ENCODE peak calls at places on chromosomes 3 and 15, in ten cellular contexts. One of them, this sample, is unnamed.

GRCh38 chr3:128935922-128936321 is 56.5 kb downstream of the ACAD9 start:
- DNase-seq in lower leg skin: peak; percentile 67
- DNase-seq in stomach: no peak
- DNase-seq in uterus: no peak
- DNase-seq in HepG2: no peak
- DNase-seq in adrenal gland: no peak
- DNase-seq in gastrocnemius medialis: no peak
- DNase-seq in Peyer's patch: peak; percentile 39
- DNase-seq in spleen: no peak
- DNase-seq in heart left ventricle: no peak
- DNase-seq in this sample: no peak

GRCh38 chr3:59425942-59426341 is 376.1 kb upstream of the CFAP20DC start:
- DNase-seq in stomach: no peak
- DNase-seq in Peyer's patch: no peak
- DNase-seq in heart left ventricle: no peak
- DNase-seq in gastrocnemius medialis: no peak
- DNase-seq in spleen: no peak
- DNase-seq in lower leg skin: no peak
- DNase-seq in adrenal gland: no peak
- DNase-seq in uterus: no peak
- DNase-seq in HepG2: no peak
- DNase-seq in this sample: no peak

GRCh38 chr3:16177962-16178627 is 3.6 kb downstream of the GALNT15 start:
- DNase-seq in uterus: peak; percentile 77
- DNase-seq in HepG2: peak; percentile 42
- DNase-seq in heart left ventricle: peak; percentile 78
- DNase-seq in gastrocnemius medialis: peak; percentile 77
- DNase-seq in stomach: peak; percentile 79
- DNase-seq in adrenal gland: peak; percentile 68
- DNase-seq in Peyer's patch: peak; percentile 81
- DNase-seq in spleen: peak; percentile 90
- DNase-seq in lower leg skin: peak; percentile 95
- DNase-seq in this sample: no peak

GRCh38 chr3:194030372-194030771 is 105.6 kb upstream of the HES1 start:
- DNase-seq in HepG2: peak; percentile 43
- DNase-seq in lower leg skin: no peak
- DNase-seq in spleen: no peak
- DNase-seq in adrenal gland: no peak
- DNase-seq in stomach: peak; percentile 74
- DNase-seq in gastrocnemius medialis: no peak
- DNase-seq in uterus: no peak
- DNase-seq in Peyer's patch: peak; percentile 68
- DNase-seq in heart left ventricle: no peak
- DNase-seq in this sample: no peak

GRCh38 chr15:85589873-85590272 is 204.9 kb downstream of the KLHL25 start:
- DNase-seq in gastrocnemius medialis: no peak
- DNase-seq in heart left ventricle: no peak
- DNase-seq in uterus: no peak
- DNase-seq in spleen: no peak
- DNase-seq in HepG2: peak; percentile 82
- DNase-seq in lower leg skin: no peak
- DNase-seq in Peyer's patch: no peak
- DNase-seq in stomach: no peak
- DNase-seq in adrenal gland: no peak
- DNase-seq in this sample: no peak

GRCh38 chr15:32790352-32790999 is 72.7 kb downstream of the GREM1 start:
- DNase-seq in gastrocnemius medialis: no peak
- DNase-seq in adrenal gland: no peak
- DNase-seq in stomach: no peak
- DNase-seq in uterus: no peak
- DNase-seq in HepG2: peak; percentile 24
- DNase-seq in heart left ventricle: no peak
- DNase-seq in spleen: no peak
- DNase-seq in lower leg skin: no peak
- DNase-seq in Peyer's patch: no peak
- DNase-seq in this sample: no peak

GRCh38 chr15:100520132-100520921 is 8.4 kb downstream of the CERS3 start:
- DNase-seq in stomach: no peak
- DNase-seq in spleen: no peak
- DNase-seq in gastrocnemius medialis: no peak
- DNase-seq in uterus: no peak
- DNase-seq in Peyer's patch: no peak
- DNase-seq in adrenal gland: no peak
- DNase-seq in lower leg skin: no peak
- DNase-seq in heart left ventricle: no peak
- DNase-seq in HepG2: no peak
- DNase-seq in this sample: no peak

GRCh38 chr3:100893590-100893989 is 99.6 kb downstream of the ABI3BP start:
- DNase-seq in Peyer's patch: no peak
- DNase-seq in stomach: no peak
- DNase-seq in heart left ventricle: no peak
- DNase-seq in gastrocnemius medialis: no peak
- DNase-seq in adrenal gland: no peak
- DNase-seq in spleen: no peak
- DNase-seq in lower leg skin: no peak
- DNase-seq in uterus: no peak
- DNase-seq in HepG2: peak; percentile 3
- DNase-seq in this sample: no peak

GRCh38 chr3:52839892-52840545 is 5.2 kb upstream of the MUSTN1 start:
- DNase-seq in Peyer's patch: no peak
- DNase-seq in lower leg skin: no peak
- DNase-seq in heart left ventricle: no peak
- DNase-seq in spleen: peak; percentile 49
- DNase-seq in stomach: no peak
- DNase-seq in HepG2: no peak
- DNase-seq in gastrocnemius medialis: no peak
- DNase-seq in adrenal gland: no peak
- DNase-seq in uterus: no peak
- DNase-seq in this sample: no peak

GRCh38 chr3:5264896-5265770 is 77.6 kb downstream of the EDEM1 start:
- DNase-seq in Peyer's patch: no peak
- DNase-seq in adrenal gland: no peak
- DNase-seq in gastrocnemius medialis: no peak
- DNase-seq in spleen: no peak
- DNase-seq in uterus: no peak
- DNase-seq in stomach: no peak
- DNase-seq in heart left ventricle: no peak
- DNase-seq in lower leg skin: no peak
- DNase-seq in HepG2: no peak
- DNase-seq in this sample: no peak

GRCh38 chr15:62403164-62403809 is 238.2 kb upstream of the C2CD4B start:
- DNase-seq in uterus: no peak
- DNase-seq in spleen: no peak
- DNase-seq in Peyer's patch: no peak
- DNase-seq in heart left ventricle: no peak
- DNase-seq in stomach: no peak
- DNase-seq in gastrocnemius medialis: peak; percentile 48
- DNase-seq in adrenal gland: no peak
- DNase-seq in lower leg skin: no peak
- DNase-seq in HepG2: no peak
- DNase-seq in this sample: no peak

GRCh38 chr15:53534105-53534839 is 225.2 kb downstream of the WDR72 start:
- DNase-seq in spleen: no peak
- DNase-seq in lower leg skin: no peak
- DNase-seq in stomach: no peak
- DNase-seq in HepG2: no peak
- DNase-seq in adrenal gland: no peak
- DNase-seq in heart left ventricle: no peak
- DNase-seq in Peyer's patch: no peak
- DNase-seq in gastrocnemius medialis: no peak
- DNase-seq in uterus: no peak
- DNase-seq in this sample: no peak

GRCh38 chr3:10466186-10466585 is 39.2 kb downstream of the ATP2B2 start:
- DNase-seq in gastrocnemius medialis: no peak
- DNase-seq in Peyer's patch: no peak
- DNase-seq in HepG2: no peak
- DNase-seq in spleen: peak; percentile 27
- DNase-seq in lower leg skin: no peak
- DNase-seq in stomach: no peak
- DNase-seq in heart left ventricle: no peak
- DNase-seq in uterus: no peak
- DNase-seq in adrenal gland: no peak
- DNase-seq in this sample: no peak

GRCh38 chr3:195151402-195151801 is 119.6 kb downstream of the XXYLT1 start:
- DNase-seq in heart left ventricle: no peak
- DNase-seq in adrenal gland: no peak
- DNase-seq in uterus: no peak
- DNase-seq in Peyer's patch: no peak
- DNase-seq in lower leg skin: no peak
- DNase-seq in stomach: no peak
- DNase-seq in spleen: no peak
- DNase-seq in HepG2: no peak
- DNase-seq in gastrocnemius medialis: no peak
- DNase-seq in this sample: no peak

GRCh38 chr3:86985427-86985826 is 5.5 kb downstream of the VGLL3 start:
- DNase-seq in heart left ventricle: no peak
- DNase-seq in HepG2: no peak
- DNase-seq in stomach: no peak
- DNase-seq in spleen: no peak
- DNase-seq in gastrocnemius medialis: no peak
- DNase-seq in lower leg skin: no peak
- DNase-seq in adrenal gland: no peak
- DNase-seq in uterus: no peak
- DNase-seq in Peyer's patch: no peak
- DNase-seq in this sample: no peak

GRCh38 chr15:72342385-72342784 is 22.4 kb upstream of the CELF6 start:
- DNase-seq in gastrocnemius medialis: no peak
- DNase-seq in HepG2: peak; percentile 33
- DNase-seq in lower leg skin: no peak
- DNase-seq in adrenal gland: no peak
- DNase-seq in uterus: no peak
- DNase-seq in Peyer's patch: peak; percentile 59
- DNase-seq in heart left ventricle: no peak
- DNase-seq in stomach: peak; percentile 32
- DNase-seq in spleen: no peak
- DNase-seq in this sample: no peak

GRCh38 chr15:55318588-55319494 is at the start of the genes PIGB and PIGBOS1:
- DNase-seq in uterus: peak; percentile 77
- DNase-seq in adrenal gland: peak; percentile 84
- DNase-seq in lower leg skin: peak; percentile 96
- DNase-seq in stomach: peak; percentile 87
- DNase-seq in heart left ventricle: peak; percentile 86
- DNase-seq in HepG2: peak; percentile 82
- DNase-seq in spleen: peak; percentile 96
- DNase-seq in Peyer's patch: peak; percentile 93
- DNase-seq in gastrocnemius medialis: peak; percentile 80
- DNase-seq in this sample: peak; percentile 51
- TF ChIP-seq CTCF in uterus: no peak
- TF ChIP-seq CTCF in adrenal gland: peak; percentile 25
- TF ChIP-seq CTCF in lower leg skin: no peak
- TF ChIP-seq CTCF in stomach: no peak
- TF ChIP-seq CTCF in heart left ventricle: no peak
- TF ChIP-seq CTCF in HepG2: peak; percentile 29
- TF ChIP-seq CTCF in spleen: peak; percentile 44
- TF ChIP-seq CTCF in Peyer's patch: no peak
- TF ChIP-seq CTCF in gastrocnemius medialis: no peak
- TF ChIP-seq CTCF in this sample: peak; percentile 28

DNA sequence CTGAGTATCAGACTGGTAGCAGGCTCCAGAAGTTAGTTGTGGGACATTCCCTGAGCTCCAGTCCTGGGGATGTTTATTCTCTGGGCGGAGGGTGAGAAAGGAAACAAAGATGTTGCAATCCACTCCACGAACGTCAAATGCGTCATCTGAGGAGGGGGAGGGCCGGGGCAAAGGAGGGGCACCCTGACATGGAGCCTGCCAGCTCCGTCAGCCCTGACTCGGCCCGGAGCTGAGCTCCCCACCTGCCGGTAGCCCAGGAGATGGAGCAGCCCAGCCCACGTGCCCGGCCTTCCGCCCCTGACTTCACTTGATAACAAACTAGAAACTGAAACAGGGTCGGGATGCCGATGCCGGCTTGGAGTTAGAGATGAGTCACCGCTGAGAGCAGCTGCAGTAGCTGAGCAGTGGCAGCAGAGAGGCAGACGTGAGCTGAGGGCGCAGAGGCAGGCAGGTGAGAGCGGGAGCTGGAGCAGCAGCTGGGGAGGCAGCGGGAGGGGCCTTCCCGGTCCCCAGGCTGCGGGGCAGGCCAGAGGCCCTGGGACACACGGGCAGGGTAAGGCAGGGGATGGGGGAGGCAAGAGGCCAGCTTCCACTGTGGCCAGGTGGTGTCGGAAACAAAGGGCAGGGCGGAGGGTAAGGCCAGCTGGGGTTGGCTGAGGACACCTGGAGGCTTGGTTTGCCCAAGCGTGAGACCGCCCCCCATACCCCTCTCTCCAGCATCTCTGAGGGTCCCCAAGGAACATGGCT is at the start of gene ISG20:
- DNase-seq in adrenal gland: peak; percentile 98
- DNase-seq in gastrocnemius medialis: peak; percentile 85
- DNase-seq in Peyer's patch: peak; percentile 99
- DNase-seq in stomach: peak; percentile 97
- DNase-seq in spleen: peak; percentile 99
- DNase-seq in heart left ventricle: peak; percentile 87
- DNase-seq in HepG2: peak; percentile 95
- DNase-seq in uterus: peak; percentile 97
- DNase-seq in lower leg skin: peak; percentile 98
- DNase-seq in this sample: peak; percentile 91
- TF ChIP-seq POLR2A in adrenal gland: peak; percentile 89
- TF ChIP-seq POLR2A in gastrocnemius medialis: peak; percentile 72
- TF ChIP-seq POLR2A in Peyer's patch: peak; percentile 96
- TF ChIP-seq POLR2A in stomach: peak; percentile 91
- TF ChIP-seq POLR2A in spleen: peak; percentile 98
- TF ChIP-seq POLR2A in heart left ventricle: no peak
- TF ChIP-seq POLR2A in HepG2: peak; percentile 58
- TF ChIP-seq POLR2A in uterus: peak; percentile 79
- TF ChIP-seq POLR2A in lower leg skin: no peak
- TF ChIP-seq POLR2A in this sample: peak; percentile 84

DNA sequence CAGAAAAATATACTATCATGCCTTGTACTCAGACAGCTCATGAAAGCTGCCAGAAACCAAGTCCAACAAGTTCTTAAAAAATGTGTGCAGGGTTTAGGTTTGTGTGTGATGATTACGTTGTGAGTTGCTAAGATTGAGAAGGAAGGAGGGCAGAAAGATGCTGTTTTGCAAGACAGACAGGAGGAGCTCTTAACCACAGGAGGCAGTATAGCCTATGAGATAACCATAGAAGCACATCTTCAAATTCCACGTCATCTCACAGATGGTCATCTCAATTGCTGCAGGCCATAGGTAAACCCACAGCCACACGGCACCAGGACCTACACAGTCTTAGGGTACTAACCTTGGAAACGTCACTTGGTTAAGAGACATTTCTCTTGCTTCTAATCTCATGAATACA is 192.0 kb downstream of the STT3B start:
- DNase-seq in Peyer's patch: no peak
- DNase-seq in gastrocnemius medialis: no peak
- DNase-seq in heart left ventricle: no peak
- DNase-seq in adrenal gland: no peak
- DNase-seq in stomach: no peak
- DNase-seq in uterus: no peak
- DNase-seq in lower leg skin: no peak
- DNase-seq in spleen: no peak
- DNase-seq in HepG2: no peak
- DNase-seq in this sample: no peak
- TF ChIP-seq CTCF in Peyer's patch: no peak
- TF ChIP-seq CTCF in gastrocnemius medialis: no peak
- TF ChIP-seq CTCF in heart left ventricle: no peak
- TF ChIP-seq CTCF in adrenal gland: peak; percentile 11
- TF ChIP-seq CTCF in stomach: no peak
- TF ChIP-seq CTCF in uterus: no peak
- TF ChIP-seq CTCF in lower leg skin: no peak
- TF ChIP-seq CTCF in spleen: peak; percentile 12
- TF ChIP-seq CTCF in HepG2: peak; percentile 30
- TF ChIP-seq CTCF in this sample: peak; percentile 7

GRCh38 chr3:32571192-32571485 is 481 bp upstream of the DYNC1LI1 start:
- DNase-seq in heart left ventricle: no peak
- DNase-seq in stomach: no peak
- DNase-seq in Peyer's patch: no peak
- DNase-seq in gastrocnemius medialis: no peak
- DNase-seq in spleen: no peak
- DNase-seq in lower leg skin: no peak
- DNase-seq in uterus: no peak
- DNase-seq in HepG2: no peak
- DNase-seq in adrenal gland: no peak
- DNase-seq in this sample: no peak
- TF ChIP-seq POLR2A in heart left ventricle: no peak
- TF ChIP-seq POLR2A in stomach: no peak
- TF ChIP-seq POLR2A in Peyer's patch: no peak
- TF ChIP-seq POLR2A in gastrocnemius medialis: no peak
- TF ChIP-seq POLR2A in spleen: no peak
- TF ChIP-seq POLR2A in lower leg skin: no peak
- TF ChIP-seq POLR2A in uterus: no peak
- TF ChIP-seq POLR2A in HepG2: no peak
- TF ChIP-seq POLR2A in adrenal gland: no peak
- TF ChIP-seq POLR2A in this sample: no peak